ENCODE peak calls at places on chromosomes 5 and 9, in ten cellular contexts. I is NCI-H1694 treated with DMSO at 0.1 percent for 48 hours; X is HCT116; Z is epithelial cell of esophagus; H is mesenteric fat pad; G is iPS DF 6.9; N is SJSA1; M is stimulated activated CD4-positive, alpha-beta T cell treated with anti-CD3 and anti-CD28 coated beads, Interleukin-2, amount 100 ng/mL, for 48 hours; Q is germinal center; R is amniotic stem cell. C is an unnamed sample.

GRCh38 chr5:27315541-27316282 is 277.3 kb upstream of the CDH9 start:
- DNase-seq in M (no peak), N (no peak), I (no peak), Z (peak), Q (no peak), H (no peak), X (no peak), G (peak), R (no peak), C (no peak)

GRCh38 chr5:73419414-73420390 is 28.9 kb downstream of the FOXD1 start:
- DNase-seq in Q (no peak), R (no peak), G (no peak), H (no peak), Z (peak), N (peak), I (no peak), X (no peak), M (no peak), C (no peak)

GRCh38 chr9:91690540-91691249 is 259.3 kb downstream of the ROR2 start:
- DNase-seq in H (no peak), N (no peak), Q (no peak), Z (peak), R (no peak), M (no peak), I (no peak), X (no peak), G (no peak), C (no peak)

GRCh38 chr5:23466401-23466886 is 41.0 kb upstream of the PRDM9 start:
- DNase-seq in I (no peak), R (no peak), Z (peak), Q (no peak), H (no peak), N (no peak), X (no peak), G (no peak), M (no peak), C (no peak)

GRCh38 chr9:134858051-134858841 is 22.4 kb upstream of the FCN2 start:
- DNase-seq in I (no peak), N (peak), G (no peak), Q (no peak), R (no peak), H (peak), M (peak), X (no peak), Z (no peak), C (no peak)

GRCh38 chr5:160173-160510 is 31.2 kb upstream of the LRRC14B start:
- DNase-seq in Q (no peak), N (peak), X (no peak), Z (no peak), I (no peak), M (no peak), G (no peak), H (no peak), R (no peak), C (no peak)

GRCh38 chr5:174371600-174372094 is 326.1 kb downstream of the NSG2 start:
- DNase-seq in I (no peak), Z (no peak), N (peak), M (no peak), X (peak), Q (no peak), G (no peak), H (no peak), R (no peak), C (no peak)

GRCh38 chr9:73549991-73550390 is 398.3 kb downstream of the ANXA1 start:
- DNase-seq in Q (no peak), G (no peak), Z (no peak), M (no peak), I (no peak), X (no peak), H (no peak), N (no peak), R (no peak), C (no peak)

GRCh38 chr9:81032831-81033230 is 656.5 kb downstream of the TLE1 start:
- DNase-seq in Z (no peak), I (no peak), H (no peak), N (peak), G (no peak), X (no peak), R (no peak), Q (no peak), M (no peak), C (no peak)